ENCODE peak calls at places on chromosomes 13 and 19, in seven cellular contexts. G is activated T-helper 9 cell treated with anti-CD3 and anti-CD28 coated beads, Interleukin-2, amount 50 U/mL, for 16 hours; J is epithelial cell of esophagus; Y is GM06990; F is breast epithelium; S is AML-193; T is stimulated activated naive CD8-positive, alpha-beta T cell treated with anti-CD3 and anti-CD28 coated beads, Interleukin-15, Interleukin-2, amounts not matched to agents 100 U/mL and 50 U/mL, for 24 hours. O is an unnamed sample.

GRCh38 chr13:33467556-33467955 is 182.0 kb upstream of the STARD13 start:
- DNase-seq in G (no peak), J (no peak), Y (no peak), F (no peak), S (no peak), T (no peak), O (no peak)

GRCh38 chr19:9839415-9839814 is 4.3 kb downstream of the PIN1 start:
- DNase-seq in G (no peak), J (no peak), Y (no peak), F (no peak), S (no peak), T (no peak), O (no peak)

GRCh38 chr13:40492511-40492910 is 173.9 kb downstream of the FOXO1 start:
- DNase-seq in G (no peak), J (no peak), Y (no peak), F (no peak), S (no peak), T (no peak), O (no peak)

GRCh38 chr19:35673121-35673804 is 6.9 kb downstream of the UPK1A start:
- DNase-seq in G (peak), J (peak), Y (no peak), F (no peak), S (no peak), T (peak), O (peak)

GRCh38 chr13:110921209-110921608 is 6.3 kb upstream of the ANKRD10 start:
- DNase-seq in G (no peak), J (no peak), Y (peak), F (no peak), S (no peak), T (peak), O (no peak)

GRCh38 chr13:20263393-20264044 is 31.4 kb upstream of the GJB6 start:
- DNase-seq in G (no peak), J (no peak), Y (no peak), F (no peak), S (no peak), T (no peak), O (no peak)

GRCh38 chr19:1173845-1174809 is at the start of gene SBNO2:
- DNase-seq in G (peak), J (peak), Y (peak), F (peak), S (peak), T (peak), O (peak)

GRCh38 chr19:18156841-18157464 is 4.0 kb downstream of the PIK3R2 start:
- DNase-seq in G (no peak), J (peak), Y (no peak), F (peak), S (no peak), T (no peak), O (no peak)

GRCh38 chr19:8569066-8569761 is 8.0 kb downstream of the MYO1F start:
- DNase-seq in G (peak), J (peak), Y (peak), F (no peak), S (peak), T (peak), O (peak)

GRCh38 chr19:43526884-43527859 is at the start of gene ETHE1:
- DNase-seq in G (peak), J (peak), Y (peak), F (peak), S (peak), T (peak), O (peak)

GRCh38 chr13:51397262-51397933 is 55.4 kb downstream of the INTS6 start:
- DNase-seq in G (no peak), J (peak), Y (no peak), F (no peak), S (no peak), T (no peak), O (no peak)

GRCh38 chr19:11662278-11662677 is 65.0 kb downstream of the ZNF627 start:
- DNase-seq in G (no peak), J (no peak), Y (no peak), F (no peak), S (no peak), T (no peak), O (no peak)

GRCh38 chr19:4097501-4097900 is 26.4 kb downstream of the MAP2K2 start:
- DNase-seq in G (no peak), J (no peak), Y (no peak), F (no peak), S (no peak), T (no peak), O (no peak)

GRCh38 chr13:114124921-114125320 is 7.5 kb downstream of the RASA3 start:
- DNase-seq in G (peak), J (peak), Y (no peak), F (no peak), S (no peak), T (peak), O (peak)

GRCh38 chr13:42497798-42498197 is 76.2 kb upstream of the TNFSF11 start:
- DNase-seq in G (no peak), J (peak), Y (peak), F (no peak), S (no peak), T (peak), O (peak)

GRCh38 chr19:14817052-14817451 is 17.9 kb downstream of the OR7A5 start:
- DNase-seq in G (no peak), J (no peak), Y (no peak), F (no peak), S (no peak), T (no peak), O (no peak)

GRCh38 chr19:49155005-49155826 is at the start of gene HRC:
- DNase-seq in G (no peak), J (no peak), Y (no peak), F (no peak), S (no peak), T (no peak), O (no peak)

GRCh38 chr13:112161441-112162301 is 94.7 kb downstream of the SOX1 start:
- DNase-seq in G (no peak), J (no peak), Y (no peak), F (peak), S (no peak), T (no peak), O (no peak)

GRCh38 chr19:35355851-35356460 is 2.3 kb upstream of the FFAR3 start:
- DNase-seq in G (no peak), J (no peak), Y (no peak), F (peak), S (no peak), T (no peak), O (peak)

GRCh38 chr13:108322206-108322824 is 52.8 kb downstream of the TNFSF13B start:
- DNase-seq in G (no peak), J (peak), Y (no peak), F (no peak), S (peak), T (no peak), O (peak)

GRCh38 chr19:53076984-53077383 is 26.2 kb downstream of the ZNF160 start:
- DNase-seq in G (no peak), J (peak), Y (no peak), F (no peak), S (peak), T (no peak), O (no peak)

GRCh38 chr19:7010722-7011593 is 10.3 kb downstream of the MBD3L2B start:
- DNase-seq in G (no peak), J (no peak), Y (no peak), F (no peak), S (no peak), T (peak), O (peak)

GRCh38 chr13:26616126-26616525 is 58.6 kb downstream of the WASF3 start:
- DNase-seq in G (no peak), J (peak), Y (no peak), F (no peak), S (no peak), T (no peak), O (no peak)

GRCh38 chr13:50334944-50335343 is 319.7 kb downstream of the KCNRG start:
- DNase-seq in G (no peak), J (no peak), Y (no peak), F (no peak), S (no peak), T (no peak), O (no peak)

GRCh38 chr19:2041686-2042484 is 9.2 kb downstream of the MKNK2 start:
- DNase-seq in G (peak), J (peak), Y (peak), F (peak), S (peak), T (peak), O (peak)

GRCh38 chr19:35883920-35884319 is 15.5 kb downstream of the APLP1 start:
- DNase-seq in G (no peak), J (no peak), Y (no peak), F (no peak), S (no peak), T (no peak), O (no peak)

GRCh38 chr13:49641810-49642291 is 13.5 kb downstream of the ARL11 start:
- DNase-seq in G (no peak), J (peak), Y (no peak), F (no peak), S (peak), T (no peak), O (no peak)

GRCh38 chr19:35045667-35046300 is 4.3 kb downstream of the HPN start:
- DNase-seq in G (no peak), J (peak), Y (no peak), F (no peak), S (peak), T (peak), O (peak)

O was measured in GM13977.